ENCODE peak calls at places on chromosomes 6 and 20, in eight cellular contexts. One of them, this sample, is unnamed.

GRCh38 chr6:4914412-4915159 is 89.3 kb downstream of the RPP40 start:
- DNase-seq in AG08396: peak
- DNase-seq in CD4-positive, CD25-positive, alpha-beta regulatory T cell: no peak
- DNase-seq in HepG2: no peak
- DNase-seq in activated CD4-positive, alpha-beta T cell treated with anti-CD3 and anti-CD28 coated beads for 48 hours: no peak
- DNase-seq in nucleus accumbens: no peak
- DNase-seq in fibroblast of lung: peak
- DNase-seq in progenitor cell of endocrine pancreas: no peak
- DNase-seq in this sample: no peak

GRCh38 chr6:43796910-43797890 is 27.2 kb downstream of the VEGFA start:
- DNase-seq in AG08396: no peak
- DNase-seq in CD4-positive, CD25-positive, alpha-beta regulatory T cell: no peak
- DNase-seq in HepG2: no peak
- DNase-seq in activated CD4-positive, alpha-beta T cell treated with anti-CD3 and anti-CD28 coated beads for 48 hours: no peak
- DNase-seq in nucleus accumbens: no peak
- DNase-seq in fibroblast of lung: no peak
- DNase-seq in progenitor cell of endocrine pancreas: no peak
- DNase-seq in this sample: no peak

GRCh38 chr6:109793793-109794192 is 102.7 kb downstream of the FIG4 start:
- DNase-seq in AG08396: peak
- DNase-seq in CD4-positive, CD25-positive, alpha-beta regulatory T cell: peak
- DNase-seq in HepG2: no peak
- DNase-seq in activated CD4-positive, alpha-beta T cell treated with anti-CD3 and anti-CD28 coated beads for 48 hours: peak
- DNase-seq in nucleus accumbens: no peak
- DNase-seq in fibroblast of lung: peak
- DNase-seq in progenitor cell of endocrine pancreas: no peak
- DNase-seq in this sample: no peak

GRCh38 chr20:4795394-4795793 is 73.7 kb downstream of the PRND start:
- DNase-seq in AG08396: peak
- DNase-seq in CD4-positive, CD25-positive, alpha-beta regulatory T cell: peak
- DNase-seq in HepG2: peak
- DNase-seq in activated CD4-positive, alpha-beta T cell treated with anti-CD3 and anti-CD28 coated beads for 48 hours: peak
- DNase-seq in nucleus accumbens: no peak
- DNase-seq in fibroblast of lung: peak
- DNase-seq in progenitor cell of endocrine pancreas: no peak
- DNase-seq in this sample: no peak

GRCh38 chr6:42337985-42338572 is 113.6 kb downstream of the TRERF1 start:
- DNase-seq in AG08396: no peak
- DNase-seq in CD4-positive, CD25-positive, alpha-beta regulatory T cell: no peak
- DNase-seq in HepG2: no peak
- DNase-seq in activated CD4-positive, alpha-beta T cell treated with anti-CD3 and anti-CD28 coated beads for 48 hours: no peak
- DNase-seq in nucleus accumbens: no peak
- DNase-seq in fibroblast of lung: no peak
- DNase-seq in progenitor cell of endocrine pancreas: no peak
- DNase-seq in this sample: no peak

GRCh38 chr20:20503788-20504528 is 136.1 kb downstream of the INSM1 start:
- DNase-seq in AG08396: no peak
- DNase-seq in CD4-positive, CD25-positive, alpha-beta regulatory T cell: no peak
- DNase-seq in HepG2: no peak
- DNase-seq in activated CD4-positive, alpha-beta T cell treated with anti-CD3 and anti-CD28 coated beads for 48 hours: no peak
- DNase-seq in nucleus accumbens: no peak
- DNase-seq in fibroblast of lung: no peak
- DNase-seq in progenitor cell of endocrine pancreas: no peak
- DNase-seq in this sample: no peak

GRCh38 chr6:150352321-150353296 is 16.2 kb upstream of the IYD start:
- DNase-seq in AG08396: peak
- DNase-seq in CD4-positive, CD25-positive, alpha-beta regulatory T cell: no peak
- DNase-seq in HepG2: no peak
- DNase-seq in activated CD4-positive, alpha-beta T cell treated with anti-CD3 and anti-CD28 coated beads for 48 hours: no peak
- DNase-seq in nucleus accumbens: no peak
- DNase-seq in fibroblast of lung: peak
- DNase-seq in progenitor cell of endocrine pancreas: no peak
- DNase-seq in this sample: no peak

GRCh38 chr20:24098886-24099285 is 110.3 kb upstream of the GGTLC1 start:
- DNase-seq in AG08396: no peak
- DNase-seq in CD4-positive, CD25-positive, alpha-beta regulatory T cell: no peak
- DNase-seq in HepG2: no peak
- DNase-seq in activated CD4-positive, alpha-beta T cell treated with anti-CD3 and anti-CD28 coated beads for 48 hours: no peak
- DNase-seq in nucleus accumbens: no peak
- DNase-seq in fibroblast of lung: no peak
- DNase-seq in progenitor cell of endocrine pancreas: no peak
- DNase-seq in this sample: no peak

GRCh38 chr6:127343753-127344659 is 597 bp upstream of the ECHDC1 start:
- DNase-seq in AG08396: no peak
- DNase-seq in CD4-positive, CD25-positive, alpha-beta regulatory T cell: peak
- DNase-seq in HepG2: peak
- DNase-seq in activated CD4-positive, alpha-beta T cell treated with anti-CD3 and anti-CD28 coated beads for 48 hours: no peak
- DNase-seq in nucleus accumbens: no peak
- DNase-seq in fibroblast of lung: peak
- DNase-seq in progenitor cell of endocrine pancreas: no peak
- DNase-seq in this sample: peak

GRCh38 chr6:112218563-112218962 is 35.8 kb downstream of the LAMA4 start:
- DNase-seq in AG08396: no peak
- DNase-seq in CD4-positive, CD25-positive, alpha-beta regulatory T cell: no peak
- DNase-seq in HepG2: no peak
- DNase-seq in activated CD4-positive, alpha-beta T cell treated with anti-CD3 and anti-CD28 coated beads for 48 hours: no peak
- DNase-seq in nucleus accumbens: no peak
- DNase-seq in fibroblast of lung: peak
- DNase-seq in progenitor cell of endocrine pancreas: no peak
- DNase-seq in this sample: no peak

GRCh38 chr6:15948930-15949900 is 179.7 kb upstream of the MYLIP start:
- DNase-seq in AG08396: no peak
- DNase-seq in CD4-positive, CD25-positive, alpha-beta regulatory T cell: no peak
- DNase-seq in HepG2: peak
- DNase-seq in activated CD4-positive, alpha-beta T cell treated with anti-CD3 and anti-CD28 coated beads for 48 hours: no peak
- DNase-seq in nucleus accumbens: no peak
- DNase-seq in fibroblast of lung: no peak
- DNase-seq in progenitor cell of endocrine pancreas: peak
- DNase-seq in this sample: peak

GRCh38 chr6:35311390-35312075 is 13.9 kb downstream of the DEF6 start:
- DNase-seq in AG08396: no peak
- DNase-seq in CD4-positive, CD25-positive, alpha-beta regulatory T cell: peak
- DNase-seq in HepG2: no peak
- DNase-seq in activated CD4-positive, alpha-beta T cell treated with anti-CD3 and anti-CD28 coated beads for 48 hours: peak
- DNase-seq in nucleus accumbens: no peak
- DNase-seq in fibroblast of lung: no peak
- DNase-seq in progenitor cell of endocrine pancreas: no peak
- DNase-seq in this sample: no peak

GRCh38 chr6:107690864-107691661 is 133.1 kb downstream of the SCML4 start:
- DNase-seq in AG08396: peak
- DNase-seq in CD4-positive, CD25-positive, alpha-beta regulatory T cell: no peak
- DNase-seq in HepG2: no peak
- DNase-seq in activated CD4-positive, alpha-beta T cell treated with anti-CD3 and anti-CD28 coated beads for 48 hours: no peak
- DNase-seq in nucleus accumbens: no peak
- DNase-seq in fibroblast of lung: peak
- DNase-seq in progenitor cell of endocrine pancreas: no peak
- DNase-seq in this sample: no peak

GRCh38 chr6:89669002-89669401 is 30.5 kb upstream of the LYRM2 start:
- DNase-seq in AG08396: peak
- DNase-seq in CD4-positive, CD25-positive, alpha-beta regulatory T cell: no peak
- DNase-seq in HepG2: no peak
- DNase-seq in activated CD4-positive, alpha-beta T cell treated with anti-CD3 and anti-CD28 coated beads for 48 hours: no peak
- DNase-seq in nucleus accumbens: no peak
- DNase-seq in fibroblast of lung: peak
- DNase-seq in progenitor cell of endocrine pancreas: no peak
- DNase-seq in this sample: no peak

GRCh38 chr20:15476781-15477180 is 1096.5 kb downstream of the KIF16B start:
- DNase-seq in AG08396: no peak
- DNase-seq in CD4-positive, CD25-positive, alpha-beta regulatory T cell: no peak
- DNase-seq in HepG2: no peak
- DNase-seq in activated CD4-positive, alpha-beta T cell treated with anti-CD3 and anti-CD28 coated beads for 48 hours: no peak
- DNase-seq in nucleus accumbens: no peak
- DNase-seq in fibroblast of lung: no peak
- DNase-seq in progenitor cell of endocrine pancreas: no peak
- DNase-seq in this sample: no peak

GRCh38 chr6:163338671-163339405 is 75.7 kb upstream of the QKI start:
- DNase-seq in AG08396: peak
- DNase-seq in CD4-positive, CD25-positive, alpha-beta regulatory T cell: no peak
- DNase-seq in HepG2: no peak
- DNase-seq in activated CD4-positive, alpha-beta T cell treated with anti-CD3 and anti-CD28 coated beads for 48 hours: no peak
- DNase-seq in nucleus accumbens: peak
- DNase-seq in fibroblast of lung: peak
- DNase-seq in progenitor cell of endocrine pancreas: no peak
- DNase-seq in this sample: no peak

GRCh38 chr20:25750220-25750764 is 53.6 kb upstream of the ZNF337 start:
- DNase-seq in AG08396: no peak
- DNase-seq in CD4-positive, CD25-positive, alpha-beta regulatory T cell: no peak
- DNase-seq in HepG2: no peak
- DNase-seq in activated CD4-positive, alpha-beta T cell treated with anti-CD3 and anti-CD28 coated beads for 48 hours: no peak
- DNase-seq in nucleus accumbens: no peak
- DNase-seq in fibroblast of lung: no peak
- DNase-seq in progenitor cell of endocrine pancreas: no peak
- DNase-seq in this sample: peak

GRCh38 chr20:44738779-44739477 is 6.7 kb upstream of the KCNK15 start:
- DNase-seq in AG08396: peak
- DNase-seq in CD4-positive, CD25-positive, alpha-beta regulatory T cell: peak
- DNase-seq in HepG2: peak
- DNase-seq in activated CD4-positive, alpha-beta T cell treated with anti-CD3 and anti-CD28 coated beads for 48 hours: peak
- DNase-seq in nucleus accumbens: peak
- DNase-seq in fibroblast of lung: peak
- DNase-seq in progenitor cell of endocrine pancreas: no peak
- DNase-seq in this sample: peak

GRCh38 chr6:111663692-111664564 is 58.2 kb upstream of the TRAF3IP2 start:
- DNase-seq in AG08396: no peak
- DNase-seq in CD4-positive, CD25-positive, alpha-beta regulatory T cell: no peak
- DNase-seq in HepG2: no peak
- DNase-seq in activated CD4-positive, alpha-beta T cell treated with anti-CD3 and anti-CD28 coated beads for 48 hours: no peak
- DNase-seq in nucleus accumbens: peak
- DNase-seq in fibroblast of lung: peak
- DNase-seq in progenitor cell of endocrine pancreas: no peak
- DNase-seq in this sample: no peak

GRCh38 chr6:37308084-37308817 is 45.5 kb upstream of the RNF8 start:
- DNase-seq in AG08396: peak
- DNase-seq in CD4-positive, CD25-positive, alpha-beta regulatory T cell: no peak
- DNase-seq in HepG2: no peak
- DNase-seq in activated CD4-positive, alpha-beta T cell treated with anti-CD3 and anti-CD28 coated beads for 48 hours: no peak
- DNase-seq in nucleus accumbens: no peak
- DNase-seq in fibroblast of lung: peak
- DNase-seq in progenitor cell of endocrine pancreas: no peak
- DNase-seq in this sample: no peak

GRCh38 chr6:136792945-136793289 is 640 bp upstream of the MAP3K5 start:
- DNase-seq in AG08396: peak
- DNase-seq in CD4-positive, CD25-positive, alpha-beta regulatory T cell: peak
- DNase-seq in HepG2: peak
- DNase-seq in activated CD4-positive, alpha-beta T cell treated with anti-CD3 and anti-CD28 coated beads for 48 hours: peak
- DNase-seq in nucleus accumbens: peak
- DNase-seq in fibroblast of lung: peak
- DNase-seq in progenitor cell of endocrine pancreas: peak
- DNase-seq in this sample: peak

GRCh38 chr6:81938014-81938761 is 185.7 kb upstream of the TENT5A start:
- DNase-seq in AG08396: no peak
- DNase-seq in CD4-positive, CD25-positive, alpha-beta regulatory T cell: no peak
- DNase-seq in HepG2: peak
- DNase-seq in activated CD4-positive, alpha-beta T cell treated with anti-CD3 and anti-CD28 coated beads for 48 hours: no peak
- DNase-seq in nucleus accumbens: no peak
- DNase-seq in fibroblast of lung: peak
- DNase-seq in progenitor cell of endocrine pancreas: no peak
- DNase-seq in this sample: peak

GRCh38 chr6:110352603-110353303 is 5.4 kb downstream of the METTL24 start:
- DNase-seq in AG08396: no peak
- DNase-seq in CD4-positive, CD25-positive, alpha-beta regulatory T cell: no peak
- DNase-seq in HepG2: no peak
- DNase-seq in activated CD4-positive, alpha-beta T cell treated with anti-CD3 and anti-CD28 coated beads for 48 hours: no peak
- DNase-seq in nucleus accumbens: no peak
- DNase-seq in fibroblast of lung: peak
- DNase-seq in progenitor cell of endocrine pancreas: no peak
- DNase-seq in this sample: no peak

GRCh38 chr6:75608955-75609533 is 7.4 kb downstream of the SENP6 start:
- DNase-seq in AG08396: no peak
- DNase-seq in CD4-positive, CD25-positive, alpha-beta regulatory T cell: no peak
- DNase-seq in HepG2: no peak
- DNase-seq in activated CD4-positive, alpha-beta T cell treated with anti-CD3 and anti-CD28 coated beads for 48 hours: no peak
- DNase-seq in nucleus accumbens: no peak
- DNase-seq in fibroblast of lung: no peak
- DNase-seq in progenitor cell of endocrine pancreas: no peak
- DNase-seq in this sample: no peak

GRCh38 chr6:35080016-35080680 is 61.0 kb downstream of the TCP11 start:
- DNase-seq in AG08396: no peak
- DNase-seq in CD4-positive, CD25-positive, alpha-beta regulatory T cell: no peak
- DNase-seq in HepG2: no peak
- DNase-seq in activated CD4-positive, alpha-beta T cell treated with anti-CD3 and anti-CD28 coated beads for 48 hours: no peak
- DNase-seq in nucleus accumbens: no peak
- DNase-seq in fibroblast of lung: no peak
- DNase-seq in progenitor cell of endocrine pancreas: no peak
- DNase-seq in this sample: no peak

GRCh38 chr6:20805027-20805426 is 270.8 kb downstream of the CDKAL1 start:
- DNase-seq in AG08396: no peak
- DNase-seq in CD4-positive, CD25-positive, alpha-beta regulatory T cell: no peak
- DNase-seq in HepG2: no peak
- DNase-seq in activated CD4-positive, alpha-beta T cell treated with anti-CD3 and anti-CD28 coated beads for 48 hours: no peak
- DNase-seq in nucleus accumbens: no peak
- DNase-seq in fibroblast of lung: no peak
- DNase-seq in progenitor cell of endocrine pancreas: no peak
- DNase-seq in this sample: no peak

GRCh38 chr20:22490287-22491187 is 93.8 kb downstream of the FOXA2 start:
- DNase-seq in AG08396: no peak
- DNase-seq in CD4-positive, CD25-positive, alpha-beta regulatory T cell: no peak
- DNase-seq in HepG2: peak
- DNase-seq in activated CD4-positive, alpha-beta T cell treated with anti-CD3 and anti-CD28 coated beads for 48 hours: no peak
- DNase-seq in nucleus accumbens: no peak
- DNase-seq in fibroblast of lung: no peak
- DNase-seq in progenitor cell of endocrine pancreas: peak
- DNase-seq in this sample: peak

GRCh38 chr6:159487636-159488035 is 205.4 kb downstream of the SOD2 start:
- DNase-seq in AG08396: no peak
- DNase-seq in CD4-positive, CD25-positive, alpha-beta regulatory T cell: no peak
- DNase-seq in HepG2: no peak
- DNase-seq in activated CD4-positive, alpha-beta T cell treated with anti-CD3 and anti-CD28 coated beads for 48 hours: no peak
- DNase-seq in nucleus accumbens: no peak
- DNase-seq in fibroblast of lung: peak
- DNase-seq in progenitor cell of endocrine pancreas: no peak
- DNase-seq in this sample: no peak

GRCh38 chr20:45094864-45095574 is 5.9 kb downstream of the KCNS1 start:
- DNase-seq in AG08396: no peak
- DNase-seq in CD4-positive, CD25-positive, alpha-beta regulatory T cell: no peak
- DNase-seq in HepG2: no peak
- DNase-seq in activated CD4-positive, alpha-beta T cell treated with anti-CD3 and anti-CD28 coated beads for 48 hours: no peak
- DNase-seq in nucleus accumbens: no peak
- DNase-seq in fibroblast of lung: no peak
- DNase-seq in progenitor cell of endocrine pancreas: no peak
- DNase-seq in this sample: no peak

GRCh38 chr6:44260011-44260410 is 2.7 kb upstream of the SLC35B2 start:
- DNase-seq in AG08396: no peak
- DNase-seq in CD4-positive, CD25-positive, alpha-beta regulatory T cell: no peak
- DNase-seq in HepG2: no peak
- DNase-seq in activated CD4-positive, alpha-beta T cell treated with anti-CD3 and anti-CD28 coated beads for 48 hours: no peak
- DNase-seq in nucleus accumbens: no peak
- DNase-seq in fibroblast of lung: no peak
- DNase-seq in progenitor cell of endocrine pancreas: no peak
- DNase-seq in this sample: no peak

GRCh38 chr6:147161974-147162495 is 42.2 kb upstream of the STXBP5 start:
- DNase-seq in AG08396: no peak
- DNase-seq in CD4-positive, CD25-positive, alpha-beta regulatory T cell: no peak
- DNase-seq in HepG2: no peak
- DNase-seq in activated CD4-positive, alpha-beta T cell treated with anti-CD3 and anti-CD28 coated beads for 48 hours: no peak
- DNase-seq in nucleus accumbens: no peak
- DNase-seq in fibroblast of lung: peak
- DNase-seq in progenitor cell of endocrine pancreas: no peak
- DNase-seq in this sample: peak

GRCh38 chr6:35181933-35182612 is 31.7 kb upstream of the SCUBE3 start:
- DNase-seq in AG08396: peak
- DNase-seq in CD4-positive, CD25-positive, alpha-beta regulatory T cell: no peak
- DNase-seq in HepG2: no peak
- DNase-seq in activated CD4-positive, alpha-beta T cell treated with anti-CD3 and anti-CD28 coated beads for 48 hours: peak
- DNase-seq in nucleus accumbens: no peak
- DNase-seq in fibroblast of lung: peak
- DNase-seq in progenitor cell of endocrine pancreas: no peak
- DNase-seq in this sample: peak

GRCh38 chr6:53735896-53736295 is 58.9 kb upstream of the LRRC1 start:
- DNase-seq in AG08396: no peak
- DNase-seq in CD4-positive, CD25-positive, alpha-beta regulatory T cell: peak
- DNase-seq in HepG2: no peak
- DNase-seq in activated CD4-positive, alpha-beta T cell treated with anti-CD3 and anti-CD28 coated beads for 48 hours: no peak
- DNase-seq in nucleus accumbens: no peak
- DNase-seq in fibroblast of lung: no peak
- DNase-seq in progenitor cell of endocrine pancreas: no peak
- DNase-seq in this sample: no peak

GRCh38 chr6:111850288-111850937 is 22.8 kb downstream of the FYN start:
- DNase-seq in AG08396: no peak
- DNase-seq in CD4-positive, CD25-positive, alpha-beta regulatory T cell: no peak
- DNase-seq in HepG2: no peak
- DNase-seq in activated CD4-positive, alpha-beta T cell treated with anti-CD3 and anti-CD28 coated beads for 48 hours: no peak
- DNase-seq in nucleus accumbens: peak
- DNase-seq in fibroblast of lung: no peak
- DNase-seq in progenitor cell of endocrine pancreas: no peak
- DNase-seq in this sample: no peak